ENCODE peak calls at places on chromosomes 3 and 15, in eight cellular contexts. Q, G, H, E, R, T, V and U are unnamed samples.

GRCh38 chr15:33021806-33022389 is 172.6 kb downstream of the FMN1 start:
- DNase-seq in Q (peak), G (no peak), H (no peak), E (peak), R (no peak), T (peak), V (no peak), U (no peak)

GRCh38 chr3:132342183-132342582 is 25.0 kb downstream of the ACP3 start:
- DNase-seq in Q (no peak), G (no peak), H (no peak), E (no peak), R (no peak), T (no peak), V (no peak), U (no peak)

GRCh38 chr3:160163259-160163878 is 61.9 kb upstream of the C3orf80 start:
- DNase-seq in Q (no peak), G (no peak), H (no peak), E (peak), R (no peak), T (no peak), V (no peak), U (no peak)

GRCh38 chr15:70416851-70417250 is 319.1 kb upstream of the TLE3 start:
- DNase-seq in Q (no peak), G (no peak), H (no peak), E (no peak), R (no peak), T (no peak), V (no peak), U (no peak)

GRCh38 chr3:9246196-9246595 is 3.2 kb downstream of the SRGAP3 start:
- DNase-seq in Q (no peak), G (no peak), H (no peak), E (no peak), R (no peak), T (no peak), V (no peak), U (no peak)

GRCh38 chr15:66948294-66948693 is 117.1 kb upstream of the SMAD3 start:
- DNase-seq in Q (peak), G (no peak), H (no peak), E (no peak), R (no peak), T (no peak), V (no peak), U (no peak)

GRCh38 chr15:74799255-74799842 is 13.3 kb upstream of the LMAN1L start:
- DNase-seq in Q (no peak), G (no peak), H (no peak), E (peak), R (peak), T (peak), V (no peak), U (no peak)

GRCh38 chr3:188881954-188882641 is 289.7 kb upstream of the TPRG1 start:
- DNase-seq in Q (peak), G (no peak), H (no peak), E (no peak), R (no peak), T (no peak), V (no peak), U (no peak)

GRCh38 chr3:192408721-192409151 is 318.6 kb downstream of the FGF12 start:
- DNase-seq in Q (no peak), G (no peak), H (no peak), E (no peak), R (peak), T (no peak), V (no peak), U (no peak)

GRCh38 chr15:47294765-47295259 is 422.5 kb upstream of the SEMA6D start:
- DNase-seq in Q (no peak), G (no peak), H (no peak), E (no peak), R (no peak), T (no peak), V (no peak), U (no peak)

GRCh38 chr3:141410861-141411771 is 42.8 kb downstream of the ZBTB38 start:
- DNase-seq in Q (peak), G (no peak), H (no peak), E (no peak), R (no peak), T (peak), V (peak), U (no peak)

GRCh38 chr15:100860829-100861510 is 18.7 kb upstream of the ALDH1A3 start:
- DNase-seq in Q (no peak), G (no peak), H (no peak), E (no peak), R (no peak), T (no peak), V (no peak), U (no peak)

GRCh38 chr3:127684871-127685707 is 12.3 kb downstream of the ABTB1 start:
- DNase-seq in Q (no peak), G (no peak), H (no peak), E (no peak), R (no peak), T (no peak), V (no peak), U (peak)

GRCh38 chr15:40291088-40291574 is 8.3 kb upstream of the ANKRD63 start:
- DNase-seq in Q (peak), G (no peak), H (no peak), E (no peak), R (no peak), T (no peak), V (no peak), U (no peak)

GRCh38 chr3:59866076-59866475 is 816.3 kb upstream of the CFAP20DC start:
- DNase-seq in Q (peak), G (peak), H (no peak), E (no peak), R (no peak), T (no peak), V (no peak), U (no peak)

GRCh38 chr3:38541800-38542199 is 45.7 kb downstream of the EXOG start:
- DNase-seq in Q (peak), G (no peak), H (no peak), E (no peak), R (no peak), T (no peak), V (no peak), U (no peak)

GRCh38 chr3:184503647-184504046 is 57.9 kb upstream of the EPHB3 start:
- DNase-seq in Q (no peak), G (no peak), H (no peak), E (peak), R (no peak), T (no peak), V (no peak), U (no peak)

GRCh38 chr3:13712682-13713180 is 163.8 kb downstream of the FBLN2 start:
- DNase-seq in Q (no peak), G (no peak), H (no peak), E (no peak), R (no peak), T (peak), V (no peak), U (peak)

GRCh38 chr15:32957219-32957618 is 237.3 kb downstream of the FMN1 start:
- DNase-seq in Q (no peak), G (no peak), H (no peak), E (no peak), R (no peak), T (no peak), V (no peak), U (no peak)

GRCh38 chr3:100756441-100756840 is 47.1 kb downstream of the TFG start:
- DNase-seq in Q (no peak), G (no peak), H (no peak), E (no peak), R (no peak), T (no peak), V (no peak), U (no peak)

GRCh38 chr15:61715082-61715481 is 345.2 kb downstream of the VPS13C start:
- DNase-seq in Q (no peak), G (peak), H (no peak), E (no peak), R (no peak), T (no peak), V (no peak), U (no peak)

GRCh38 chr3:152357587-152357986 is 88.9 kb downstream of the MBNL1 start:
- DNase-seq in Q (no peak), G (no peak), H (no peak), E (no peak), R (no peak), T (no peak), V (no peak), U (no peak)

GRCh38 chr15:81111018-81111417 is 23.1 kb upstream of the CFAP161 start:
- DNase-seq in Q (no peak), G (no peak), H (no peak), E (no peak), R (no peak), T (no peak), V (no peak), U (no peak)

GRCh38 chr15:48875241-48875640 is 2.7 kb upstream of the EID1 start:
- DNase-seq in Q (no peak), G (no peak), H (no peak), E (no peak), R (no peak), T (no peak), V (no peak), U (no peak)

GRCh38 chr3:45479627-45480026 is 91.3 kb downstream of the LARS2 start:
- DNase-seq in Q (peak), G (no peak), H (no peak), E (no peak), R (no peak), T (no peak), V (no peak), U (no peak)

GRCh38 chr15:84981711-84982300 is at the start of gene PDE8A:
- DNase-seq in Q (no peak), G (peak), H (peak), E (peak), R (peak), T (peak), V (peak), U (peak)

GRCh38 chr15:33048255-33048654 is 146.3 kb downstream of the FMN1 start:
- DNase-seq in Q (no peak), G (no peak), H (no peak), E (peak), R (no peak), T (no peak), V (no peak), U (no peak)

GRCh38 chr3:48194446-48195071 is 6.3 kb upstream of the CDC25A start:
- DNase-seq in Q (peak), G (peak), H (no peak), E (peak), R (no peak), T (peak), V (peak), U (no peak)

GRCh38 chr3:149080699-149081091 is 5.6 kb downstream of the HLTF start:
- DNase-seq in Q (peak), G (no peak), H (no peak), E (no peak), R (no peak), T (no peak), V (no peak), U (no peak)

GRCh38 chr15:69591905-69592508 is 139.4 kb downstream of the RPLP1 start:
- DNase-seq in Q (no peak), G (no peak), H (no peak), E (no peak), R (no peak), T (no peak), V (no peak), U (no peak)

GRCh38 chr15:90956551-90957104 is 1.9 kb downstream of the RCCD1 start:
- DNase-seq in Q (peak), G (peak), H (peak), E (peak), R (peak), T (peak), V (peak), U (peak)

GRCh38 chr3:172550347-172550943 is 27.2 kb upstream of the TNFSF10 start:
- DNase-seq in Q (peak), G (no peak), H (peak), E (no peak), R (no peak), T (peak), V (peak), U (no peak)

GRCh38 chr3:74643636-74644035 is 29.2 kb upstream of the CNTN3 start:
- DNase-seq in Q (peak), G (peak), H (no peak), E (no peak), R (no peak), T (no peak), V (no peak), U (no peak)

GRCh38 chr15:60324706-60325438 is 72.9 kb downstream of the ANXA2 start:
- DNase-seq in Q (no peak), G (no peak), H (no peak), E (no peak), R (no peak), T (no peak), V (no peak), U (no peak)

GRCh38 chr3:170368921-170369320 is 11.4 kb downstream of the SKIL start:
- DNase-seq in Q (no peak), G (no peak), H (no peak), E (peak), R (no peak), T (no peak), V (no peak), U (no peak)

GRCh38 chr15:59005579-59005978 is 18.1 kb downstream of the RNF111 start:
- DNase-seq in Q (no peak), G (no peak), H (no peak), E (no peak), R (no peak), T (no peak), V (no peak), U (no peak)

GRCh38 chr15:43187544-43188155 is 2.4 kb downstream of the CCNDBP1 start:
- DNase-seq in Q (peak), G (no peak), H (no peak), E (peak), R (no peak), T (no peak), V (no peak), U (no peak)